ENCODE peak calls at places on chromosome 21, in ten cellular contexts. C is mammary epithelial cell; F is Calu3; J is astrocyte of the spinal cord; T is RWPE1; Q is GM20000; Y is ovary; V is cardiac fibroblast; L is activated B cell treated with CpG ODN at 0.5 μM for 24 hours; S is CD8-positive, alpha-beta T cell. U is an unnamed sample.

GRCh38 chr21:34182436-34182835 is 109.1 kb downstream of the MRPS6 start:
- DNase-seq in F (no peak), L (no peak), V (no peak), J (no peak), C (no peak), S (no peak), T (no peak), Q (no peak), Y (no peak), U (no peak)

GRCh38 chr21:35035116-35035515 is 14.0 kb downstream of the RUNX1 start:
- DNase-seq in Q (no peak), Y (no peak), C (no peak), T (no peak), J (no peak), S (no peak), V (no peak), L (no peak), F (no peak), U (no peak)

GRCh38 chr21:36379236-36379635 is 6.0 kb upstream of the CHAF1B start:
- DNase-seq in S (no peak), Q (no peak), Y (no peak), C (no peak), J (no peak), L (no peak), F (no peak), V (no peak), T (no peak), U (no peak)

GRCh38 chr21:35340273-35340672 is 291.2 kb upstream of the RUNX1 start:
- DNase-seq in S (peak; percentile 14), T (no peak), Q (no peak), L (no peak), C (no peak), V (no peak), Y (no peak), J (no peak), F (peak; percentile 16), U (peak; percentile 44)

GRCh38 chr21:45450741-45451740 is 46.1 kb downstream of the COL18A1 start:
- DNase-seq in Y (no peak), J (peak; percentile 49), L (no peak), S (no peak), F (no peak), C (no peak), T (no peak), V (no peak), Q (no peak), U (no peak)

GRCh38 chr21:39850333-39850732 is 16.9 kb upstream of the PCP4 start:
- DNase-seq in F (no peak), T (no peak), S (no peak), C (no peak), V (no peak), J (no peak), Q (no peak), Y (no peak), L (no peak), U (no peak)

GRCh38 chr21:34822209-34822608 is 153.4 kb downstream of the CLIC6 start:
- DNase-seq in S (no peak), Q (no peak), C (no peak), L (no peak), Y (no peak), J (no peak), F (no peak), V (no peak), T (no peak), U (no peak)

GRCh38 chr21:36429672-36430546 is 44.7 kb downstream of the CHAF1B start:
- DNase-seq in T (peak; percentile 98), J (peak; percentile 99), F (peak; percentile 88), C (peak; percentile 100), Q (peak; percentile 80), L (peak; percentile 48), S (peak; percentile 78), V (peak; percentile 96), Y (peak; percentile 81), U (peak; percentile 43)

GRCh38 chr21:33780631-33781030 is 135.0 kb downstream of the ATP5PO start:
- DNase-seq in L (no peak), F (no peak), T (no peak), Y (no peak), C (no peak), V (peak; percentile 42), S (no peak), J (peak; percentile 44), Q (no peak), U (no peak)

GRCh38 chr21:45607021-45607921 is 36.3 kb upstream of the PCBP3 start:
- DNase-seq in T (peak; percentile 24), Q (no peak), Y (no peak), V (peak; percentile 18), C (no peak), L (no peak), J (peak; percentile 42), S (peak; percentile 13), F (no peak), U (no peak)

DNA sequence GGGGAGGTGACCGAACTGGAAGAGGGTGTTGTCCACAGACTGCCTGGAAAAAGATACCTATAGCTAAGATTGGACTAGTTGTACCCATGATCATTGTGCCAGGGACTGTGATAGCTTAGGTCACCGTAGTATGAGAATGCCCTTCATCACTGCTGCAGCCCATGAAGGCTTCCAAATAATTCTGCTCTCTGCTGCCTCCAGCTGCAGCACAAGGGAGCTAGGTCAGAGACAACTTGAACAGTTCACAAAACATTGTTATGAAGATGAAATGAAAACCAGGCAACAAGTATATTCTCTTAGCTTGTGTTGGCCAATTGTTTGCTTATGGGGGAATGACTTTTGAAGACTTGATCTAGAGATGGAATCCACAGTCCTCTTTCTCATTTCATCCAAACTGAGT is 246.7 kb downstream of the MRPL39 start:
- DNase-seq in Q (no peak), J (no peak), V (no peak), Y (no peak), T (no peak), F (no peak), C (no peak), S (no peak), L (no peak), U (no peak)
- TF ChIP-seq CTCF in Q (peak; percentile 5), J (peak; percentile 32), V (peak; percentile 34), Y (no peak), T (no peak), F (no peak), C (no peak), S (no peak), L (no peak), U (no peak)

GRCh38 chr21:14900058-14900457 is 164.7 kb downstream of the NRIP1 start:
- DNase-seq in C (peak; percentile 74), Y (no peak), V (no peak), Q (no peak), S (no peak), T (peak; percentile 12), L (no peak), F (no peak), J (peak; percentile 54), U (no peak)
- TF ChIP-seq CTCF in C (no peak), Y (no peak), V (no peak), Q (no peak), S (no peak), T (no peak), L (no peak), F (no peak), J (no peak), U (no peak)

GRCh38 chr21:38380391-38381137 is 117.7 kb downstream of the ERG start:
- DNase-seq in V (peak; percentile 45), J (peak; percentile 13), F (no peak), C (no peak), Q (no peak), L (no peak), T (peak; percentile 30), Y (no peak), S (no peak), U (no peak)
- TF ChIP-seq CTCF in V (peak; percentile 46), J (peak; percentile 50), F (no peak), C (peak; percentile 29), Q (no peak), L (no peak), T (peak; percentile 15), Y (no peak), S (no peak), U (no peak)

GRCh38 chr21:23160914-23161313 is 2162.7 kb downstream of the NCAM2 start:
- DNase-seq in F (no peak), V (no peak), S (no peak), Q (no peak), Y (no peak), L (no peak), J (no peak), T (no peak), C (no peak), U (no peak)
- TF ChIP-seq CTCF in F (no peak), V (no peak), S (no peak), Q (no peak), Y (no peak), L (no peak), J (no peak), T (no peak), C (no peak), U (no peak)

DNA sequence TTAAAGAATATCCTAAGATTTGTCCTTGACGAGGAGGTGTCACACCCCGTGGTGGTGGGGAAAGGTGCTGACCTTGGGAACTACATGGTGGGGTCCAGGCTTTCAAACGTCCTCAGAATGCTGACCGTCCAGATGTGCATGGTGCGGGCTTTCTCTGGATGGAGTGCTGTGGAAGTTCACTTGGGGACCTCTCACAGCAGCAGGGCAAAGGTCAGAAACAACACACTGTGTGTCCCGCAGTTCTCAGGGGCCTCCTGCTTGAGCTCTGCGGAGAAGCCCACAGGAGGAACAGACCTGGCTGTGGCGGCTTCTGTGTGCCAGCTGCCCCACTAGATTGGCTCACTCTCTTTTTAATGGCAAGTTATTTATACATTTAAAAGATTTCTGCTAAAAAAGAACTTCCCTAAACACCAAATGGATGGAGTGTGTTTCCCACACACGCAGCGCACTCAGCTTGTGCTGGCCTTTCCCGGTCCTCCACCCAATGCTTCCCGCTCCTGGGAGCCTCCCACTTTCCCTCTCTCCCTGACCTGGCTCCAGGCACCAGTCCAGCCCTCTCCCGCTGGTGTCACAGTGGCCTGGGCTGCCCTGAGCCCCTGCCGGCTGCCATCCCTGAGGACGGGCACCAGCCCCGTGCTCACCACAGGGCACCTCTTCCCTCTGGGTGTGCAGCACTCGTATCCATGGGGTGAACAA is 68.2 kb downstream of the SLC37A1 start:
- DNase-seq in S (no peak), C (no peak), T (no peak), V (no peak), F (no peak), Y (peak; percentile 70), Q (no peak), J (no peak), L (no peak), U (peak; percentile 4)
- TF ChIP-seq CTCF in S (no peak), C (no peak), T (no peak), V (no peak), F (no peak), Y (no peak), Q (no peak), J (no peak), L (no peak), U (no peak)

DNA sequence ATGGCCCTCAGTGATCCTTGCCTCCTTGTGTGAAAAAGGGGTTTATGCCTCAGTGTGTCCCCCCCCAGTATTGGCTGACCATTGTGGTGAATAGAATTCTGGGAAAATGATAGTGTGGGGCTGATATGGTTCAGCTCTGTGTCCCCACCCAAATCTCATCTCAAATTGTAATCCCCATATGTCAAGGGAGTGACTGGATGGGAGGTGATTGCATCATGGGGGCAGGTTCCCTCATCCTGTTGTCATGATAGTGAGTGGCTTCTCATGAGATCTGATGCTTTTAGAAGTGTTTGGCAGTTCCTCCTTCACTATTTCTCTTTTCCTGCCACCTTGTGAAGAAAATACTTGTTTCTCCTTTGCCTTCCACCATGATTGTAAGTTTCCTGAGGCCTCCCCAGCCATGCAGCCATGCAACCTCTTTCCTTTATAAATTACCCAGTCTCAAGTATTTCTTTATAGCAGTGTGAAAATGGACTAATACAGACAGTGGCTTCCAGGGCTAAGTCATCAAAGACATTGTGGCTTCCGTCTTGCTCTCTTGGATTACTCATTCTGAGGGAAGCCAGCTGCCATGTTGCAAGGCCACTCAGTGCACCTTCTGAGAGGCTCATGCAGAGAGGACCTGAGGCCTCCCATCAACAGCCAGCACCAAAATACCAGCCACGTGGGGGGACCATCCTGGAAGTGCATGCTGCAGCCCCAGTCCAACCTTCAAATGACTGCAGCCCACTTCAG is 40.6 kb upstream of the SOD1 start:
- DNase-seq in Y (no peak), Q (no peak), T (no peak), C (peak; percentile 14), V (no peak), S (no peak), L (no peak), J (no peak), F (no peak), U (no peak)
- TF ChIP-seq CTCF in Y (no peak), Q (no peak), T (no peak), C (no peak), V (no peak), S (no peak), L (no peak), J (no peak), F (no peak), U (no peak)